ENCODE peak calls at places on chromosomes 7 and 10, in four cellular contexts. N is heart right ventricle, B is fibroblast of lung, J is endodermal cell. V is an unnamed sample.

GRCh38 chr10:80473096-80473657 is 19.1 kb downstream of the TSPAN14 start:
- DNase-seq in N (no peak), B (no peak), J (no peak), V (no peak)

GRCh38 chr10:49162761-49163160 is 25.4 kb downstream of the TMEM273 start:
- DNase-seq in N (no peak), B (no peak), J (peak), V (no peak)

GRCh38 chr7:88278881-88279280 is 27.8 kb downstream of the STEAP4 start:
- DNase-seq in N (no peak), B (peak), J (no peak), V (no peak)

GRCh38 chr7:155824195-155824915 is 12.1 kb upstream of the SHH start:
- DNase-seq in N (no peak), B (peak), J (no peak), V (peak)

GRCh38 chr10:44196336-44196735 is 188.6 kb downstream of the CXCL12 start:
- DNase-seq in N (no peak), B (no peak), J (no peak), V (no peak)

GRCh38 chr7:29891766-29892165 is 85.5 kb downstream of the WIPF3 start:
- DNase-seq in N (no peak), B (no peak), J (no peak), V (no peak)

GRCh38 chr10:118922226-118922625 is 107.3 kb upstream of the NANOS1 start:
- DNase-seq in N (no peak), B (no peak), J (no peak), V (no peak)

GRCh38 chr10:102735065-102735562 is 8.6 kb upstream of the WBP1L start:
- DNase-seq in N (no peak), B (no peak), J (peak), V (no peak)

GRCh38 chr7:130890176-130891020 is 156.4 kb upstream of the KLF14 start:
- DNase-seq in N (no peak), B (peak), J (no peak), V (no peak)

GRCh38 chr10:92413519-92413918 is 122.6 kb downstream of the MARCHF5 start:
- DNase-seq in N (peak), B (peak), J (no peak), V (no peak)

GRCh38 chr10:77493851-77494788 is 143.5 kb downstream of the KCNMA1 start:
- DNase-seq in N (no peak), B (peak), J (peak), V (no peak)

GRCh38 chr10:100522107-100522811 is 2.6 kb upstream of the SEC31B start:
- DNase-seq in N (no peak), B (no peak), J (no peak), V (no peak)

GRCh38 chr7:134452419-134452827 is 6.5 kb downstream of the AKR1B1 start:
- DNase-seq in N (peak), B (no peak), J (no peak), V (peak)

GRCh38 chr7:207418-208127 is 15.2 kb downstream of the FAM20C start:
- DNase-seq in N (no peak), B (no peak), J (peak), V (no peak)

GRCh38 chr10:59805043-59805442 is 51.8 kb upstream of the MRLN start:
- DNase-seq in N (no peak), B (peak), J (peak), V (peak)

GRCh38 chr7:155279787-155280445 is 17.8 kb upstream of the INSIG1 start:
- DNase-seq in N (no peak), B (no peak), J (no peak), V (no peak)

GRCh38 chr7:44489955-44490350 is 505 bp downstream of the NUDCD3 start:
- DNase-seq in N (no peak), B (peak), J (no peak), V (peak)

GRCh38 chr10:89440262-89440661 is 25.9 kb downstream of the IFIT5 start:
- DNase-seq in N (peak), B (no peak), J (no peak), V (no peak)

DNA sequence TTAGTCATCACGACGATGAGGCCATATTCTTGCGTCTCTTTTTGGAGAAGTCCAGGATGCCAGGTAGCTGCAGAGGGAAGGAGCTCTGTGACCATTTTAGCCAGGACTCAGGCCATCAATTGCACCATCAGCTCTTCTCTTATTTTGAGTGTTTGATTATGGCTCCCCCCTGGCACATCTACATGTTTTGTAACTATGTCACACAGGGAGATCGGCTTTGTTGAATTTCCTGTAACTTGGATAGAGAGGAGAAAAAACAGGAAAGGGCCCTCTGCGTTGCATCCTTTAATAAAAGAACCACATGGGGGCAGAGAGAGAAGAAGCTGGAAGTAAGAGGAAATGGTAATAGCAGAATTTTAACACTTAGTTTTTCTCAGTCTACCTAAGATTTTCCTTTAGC is 414.1 kb downstream of the LRMDA start:
- DNase-seq in N (no peak), B (peak), J (no peak), V (no peak)
- TF ChIP-seq CTCF in N (no peak), B (peak), J (peak), V (no peak)

DNA sequence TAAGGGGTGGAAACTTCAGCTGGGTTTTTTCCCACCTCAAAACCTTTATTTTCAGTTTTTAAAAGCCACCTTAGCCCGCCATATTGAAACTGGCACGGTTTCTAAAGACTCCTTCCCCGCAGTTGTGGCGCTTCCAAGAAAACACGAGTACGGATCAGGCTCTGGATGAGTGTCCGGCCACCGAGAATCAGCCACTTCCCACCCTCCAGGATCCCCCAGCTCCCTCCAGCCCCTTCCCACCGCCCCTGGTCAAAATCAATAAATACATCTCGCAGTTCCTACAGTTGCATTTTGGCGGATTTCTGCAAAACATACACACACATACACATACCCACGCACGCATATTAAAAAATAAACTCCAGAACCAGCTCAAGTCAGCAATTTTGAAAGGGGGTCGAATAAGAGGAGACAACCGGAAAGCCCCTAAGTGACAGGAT is 1.1 kb downstream of the SFMBT2 start:
- DNase-seq in N (peak), B (peak), J (peak), V (peak)
- H3K27ac ChIP-seq in N (peak), B (no peak), J (no peak), V (peak)

GRCh38 chr10:127679642-127680255 is 57.2 kb upstream of the FOXI2 start:
- DNase-seq in N (no peak), B (no peak), J (peak), V (no peak)
- TF ChIP-seq CTCF in N (peak), B (no peak), J (peak), V (no peak)

GRCh38 chr7:55127622-55128081 is 108.8 kb downstream of the EGFR start:
- DNase-seq in N (peak), B (peak), J (no peak), V (no peak)

GRCh38 chr7:55130079-55130476 is 111.3 kb downstream of the EGFR start:
- DNase-seq in N (no peak), B (peak), J (no peak), V (peak)

GRCh38 chr7:55130554-55131198 is 111.9 kb downstream of the EGFR start:
- DNase-seq in N (peak), B (peak), J (no peak), V (peak)

GRCh38 chr7:55128693-55129394 is 110.0 kb downstream of the EGFR start:
- DNase-seq in N (peak), B (peak), J (no peak), V (no peak)

GRCh38 chr7:55129409-55130078 is 110.7 kb downstream of the EGFR start:
- DNase-seq in N (no peak), B (peak), J (no peak), V (no peak)
- H3K27ac ChIP-seq in N (peak), B (peak), J (peak), V (peak)

GRCh38 chr7:99616359-99617186 is at the start of gene ZSCAN25:
- DNase-seq in N (peak), B (peak), J (peak), V (peak)
- TF ChIP-seq CTCF in N (peak), B (peak), J (peak), V (peak)

GRCh38 chr10:52486840-52487611 is 172.9 kb downstream of the DKK1 start:
- DNase-seq in N (no peak), B (peak), J (no peak), V (no peak)
- H3K27ac ChIP-seq in N (no peak), B (peak), J (no peak), V (no peak)

V was measured in adrenal gland.